ENCODE peak calls at places on chromosomes 2 and 18, in four cellular contexts. One of them, this sample, is unnamed.

GRCh38 chr18:51153659-51154371 is 43.7 kb downstream of the MEX3C start:
- DNase-seq in A549: no peak
- DNase-seq in gastrocnemius medialis: no peak
- DNase-seq in H7: peak
- DNase-seq in this sample: no peak

GRCh38 chr2:151357359-151357758 is at the start of gene TNFAIP6:
- DNase-seq in H7: no peak
- DNase-seq in A549: peak
- DNase-seq in gastrocnemius medialis: peak
- DNase-seq in this sample: no peak

GRCh38 chr18:29979884-29980283 is 1062.7 kb downstream of the DSC3 start:
- DNase-seq in gastrocnemius medialis: no peak
- DNase-seq in H7: no peak
- DNase-seq in A549: no peak
- DNase-seq in this sample: no peak

GRCh38 chr2:94622113-94622618 is 249.1 kb upstream of the TEKT4 start:
- DNase-seq in H7: peak
- DNase-seq in A549: no peak
- DNase-seq in gastrocnemius medialis: no peak
- DNase-seq in this sample: no peak

GRCh38 chr2:39121523-39122063 is 742 bp upstream of the SOS1 start:
- DNase-seq in H7: no peak
- DNase-seq in gastrocnemius medialis: no peak
- DNase-seq in A549: no peak
- DNase-seq in this sample: no peak

GRCh38 chr2:11996618-11997017 is 250.2 kb downstream of the LPIN1 start:
- DNase-seq in A549: no peak
- DNase-seq in gastrocnemius medialis: no peak
- DNase-seq in H7: no peak
- DNase-seq in this sample: no peak

GRCh38 chr2:149006883-149007543 is 31.5 kb upstream of the LYPD6B start:
- DNase-seq in A549: no peak
- DNase-seq in H7: peak
- DNase-seq in gastrocnemius medialis: no peak
- DNase-seq in this sample: no peak

GRCh38 chr2:232632904-232633412 is 446 bp upstream of the EFHD1 start:
- DNase-seq in A549: peak
- DNase-seq in H7: no peak
- DNase-seq in gastrocnemius medialis: peak
- DNase-seq in this sample: no peak

GRCh38 chr2:237900891-237901831 is 41.7 kb downstream of the RAMP1 start:
- DNase-seq in gastrocnemius medialis: no peak
- DNase-seq in H7: no peak
- DNase-seq in A549: no peak
- DNase-seq in this sample: no peak

GRCh38 chr2:33153008-33153407 is 206.3 kb downstream of the LTBP1 start:
- DNase-seq in H7: no peak
- DNase-seq in gastrocnemius medialis: no peak
- DNase-seq in A549: no peak
- DNase-seq in this sample: no peak

GRCh38 chr2:149125031-149125725 is 86.7 kb downstream of the LYPD6B start:
- DNase-seq in gastrocnemius medialis: no peak
- DNase-seq in A549: no peak
- DNase-seq in H7: no peak
- DNase-seq in this sample: no peak

GRCh38 chr2:206733341-206733740 is 15.1 kb upstream of the DYTN start:
- DNase-seq in gastrocnemius medialis: no peak
- DNase-seq in H7: no peak
- DNase-seq in A549: no peak
- DNase-seq in this sample: no peak

GRCh38 chr2:179265082-179265575 is 497 bp upstream of the SESTD1 start:
- DNase-seq in A549: no peak
- DNase-seq in gastrocnemius medialis: no peak
- DNase-seq in H7: no peak
- DNase-seq in this sample: no peak

GRCh38 chr2:119301413-119301812 is 65.2 kb downstream of the C2orf76 start:
- DNase-seq in H7: no peak
- DNase-seq in gastrocnemius medialis: no peak
- DNase-seq in A549: no peak
- DNase-seq in this sample: no peak

GRCh38 chr2:187390891-187391290 is 57.2 kb downstream of the CALCRL start:
- DNase-seq in gastrocnemius medialis: no peak
- DNase-seq in H7: no peak
- DNase-seq in A549: peak
- DNase-seq in this sample: no peak

GRCh38 chr2:62787381-62787780 is 81.9 kb downstream of the EHBP1 start:
- DNase-seq in A549: no peak
- DNase-seq in gastrocnemius medialis: no peak
- DNase-seq in H7: no peak
- DNase-seq in this sample: no peak

GRCh38 chr2:10561636-10562035 is 113.5 kb upstream of the ODC1 start:
- DNase-seq in A549: no peak
- DNase-seq in H7: no peak
- DNase-seq in gastrocnemius medialis: no peak
- DNase-seq in this sample: no peak

GRCh38 chr2:140383781-140384180 is 1603.6 kb upstream of the NXPH2 start:
- DNase-seq in H7: no peak
- DNase-seq in A549: no peak
- DNase-seq in gastrocnemius medialis: no peak
- DNase-seq in this sample: no peak

GRCh38 chr2:119178811-119179601 is 20.5 kb upstream of the C1QL2 start:
- DNase-seq in H7: no peak
- DNase-seq in A549: no peak
- DNase-seq in gastrocnemius medialis: no peak
- DNase-seq in this sample: no peak

GRCh38 chr2:239762742-239763269 is 262.3 kb downstream of the NDUFA10 start:
- DNase-seq in gastrocnemius medialis: peak
- DNase-seq in A549: no peak
- DNase-seq in H7: no peak
- DNase-seq in this sample: no peak

GRCh38 chr2:181319291-181319690 is 137.9 kb upstream of the ITGA4 start:
- DNase-seq in H7: no peak
- DNase-seq in gastrocnemius medialis: no peak
- DNase-seq in A549: no peak
- DNase-seq in this sample: no peak

GRCh38 chr2:60884795-60885194 is 3.4 kb downstream of the REL start:
- DNase-seq in A549: no peak
- DNase-seq in gastrocnemius medialis: no peak
- DNase-seq in H7: no peak
- DNase-seq in this sample: no peak

GRCh38 chr2:160207271-160207670 is 7.2 kb upstream of the ITGB6 start:
- DNase-seq in A549: no peak
- DNase-seq in H7: no peak
- DNase-seq in gastrocnemius medialis: no peak
- DNase-seq in this sample: no peak

GRCh38 chr2:237405605-237406004 is 8.4 kb downstream of the COL6A3 start:
- DNase-seq in gastrocnemius medialis: no peak
- DNase-seq in A549: no peak
- DNase-seq in H7: no peak
- DNase-seq in this sample: no peak

GRCh38 chr2:111952871-111953497 is 54.6 kb downstream of the MERTK start:
- DNase-seq in A549: no peak
- DNase-seq in gastrocnemius medialis: no peak
- DNase-seq in H7: no peak
- DNase-seq in this sample: no peak

GRCh38 chr2:64325852-64326577 is 127.9 kb upstream of the LGALSL start:
- DNase-seq in A549: no peak
- DNase-seq in gastrocnemius medialis: no peak
- DNase-seq in H7: no peak
- DNase-seq in this sample: peak

GRCh38 chr2:229752970-229753729 is 38.8 kb upstream of the DNER start:
- DNase-seq in A549: no peak
- DNase-seq in gastrocnemius medialis: no peak
- DNase-seq in H7: no peak
- DNase-seq in this sample: no peak

GRCh38 chr2:126863336-126864015 is 35.2 kb upstream of the TEX51 start:
- DNase-seq in H7: no peak
- DNase-seq in A549: no peak
- DNase-seq in gastrocnemius medialis: no peak
- DNase-seq in this sample: no peak

GRCh38 chr2:168156661-168157060 is 90.7 kb downstream of the STK39 start:
- DNase-seq in gastrocnemius medialis: no peak
- DNase-seq in H7: no peak
- DNase-seq in A549: no peak
- DNase-seq in this sample: no peak

GRCh38 chr18:73768043-73768442 is 379.6 kb downstream of the FBXO15 start:
- DNase-seq in gastrocnemius medialis: no peak
- DNase-seq in A549: no peak
- DNase-seq in H7: no peak
- DNase-seq in this sample: no peak

GRCh38 chr2:69663860-69664259 is 20.3 kb upstream of the AAK1 start:
- DNase-seq in gastrocnemius medialis: no peak
- DNase-seq in H7: no peak
- DNase-seq in A549: no peak
- DNase-seq in this sample: no peak

GRCh38 chr2:71736091-71736878 is 282.9 kb downstream of the DYSF start:
- DNase-seq in A549: no peak
- DNase-seq in gastrocnemius medialis: no peak
- DNase-seq in H7: no peak
- DNase-seq in this sample: no peak

GRCh38 chr2:225668606-225669266 is 269.2 kb downstream of the NYAP2 start:
- DNase-seq in gastrocnemius medialis: no peak
- DNase-seq in H7: peak
- DNase-seq in A549: peak
- DNase-seq in this sample: peak

GRCh38 chr2:43047187-43047780 is 179.1 kb downstream of the ZFP36L2 start:
- DNase-seq in H7: no peak
- DNase-seq in gastrocnemius medialis: no peak
- DNase-seq in A549: no peak
- DNase-seq in this sample: no peak

GRCh38 chr2:215796160-215796559 is 217.2 kb downstream of the MREG start:
- DNase-seq in A549: no peak
- DNase-seq in H7: no peak
- DNase-seq in gastrocnemius medialis: no peak
- DNase-seq in this sample: no peak

GRCh38 chr2:68837164-68837860 is 33.9 kb downstream of the BMP10 start:
- DNase-seq in A549: peak
- DNase-seq in H7: peak
- DNase-seq in gastrocnemius medialis: no peak
- DNase-seq in this sample: peak

GRCh38 chr2:88834866-88835265 is 143.4 kb downstream of the RPIA start:
- DNase-seq in A549: no peak
- DNase-seq in H7: no peak
- DNase-seq in gastrocnemius medialis: no peak
- DNase-seq in this sample: no peak

GRCh38 chr2:174965992-174966789 is 39.0 kb downstream of the CHN1 start:
- DNase-seq in A549: no peak
- DNase-seq in gastrocnemius medialis: no peak
- DNase-seq in H7: no peak
- DNase-seq in this sample: no peak

DNA sequence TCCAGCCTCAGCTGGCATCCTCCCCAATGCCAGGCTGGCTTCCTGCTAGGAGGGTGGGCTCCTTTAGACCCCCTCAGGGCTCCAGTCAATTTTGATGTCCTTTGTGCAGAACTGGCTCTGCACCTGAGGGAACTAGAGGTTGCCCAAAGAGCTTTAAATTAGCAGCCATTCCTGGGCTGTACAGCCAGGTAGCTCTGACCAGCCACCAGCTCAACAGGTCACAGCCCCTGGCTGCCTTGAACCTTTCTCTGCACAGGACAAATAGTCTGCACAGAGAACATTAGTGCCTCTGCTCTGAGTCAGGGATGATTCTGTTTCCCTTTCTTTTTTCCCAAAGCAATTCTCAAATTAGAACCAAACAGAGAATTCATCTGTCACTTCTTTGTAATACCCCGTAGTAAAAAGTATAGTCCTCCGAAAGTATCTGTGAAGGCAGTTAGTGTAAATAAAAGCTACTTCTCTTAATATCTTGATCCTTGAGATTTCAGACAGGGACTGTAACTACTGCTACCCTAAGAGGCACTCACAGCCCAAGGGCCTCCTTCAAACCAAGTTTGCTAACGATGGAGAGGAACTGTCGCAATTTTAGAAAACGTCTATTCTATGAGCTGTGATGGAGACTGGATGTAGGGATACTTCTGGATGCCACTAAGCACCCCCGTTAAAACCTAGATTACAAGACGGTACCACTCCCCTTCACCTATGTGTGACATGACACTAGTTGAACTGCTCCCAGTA is 3.0 kb downstream of the TTC32 start:
- DNase-seq in gastrocnemius medialis: no peak
- DNase-seq in H7: no peak
- DNase-seq in A549: no peak
- DNase-seq in this sample: no peak
- H3K4me3 ChIP-seq in gastrocnemius medialis: no peak
- H3K4me3 ChIP-seq in H7: no peak
- H3K4me3 ChIP-seq in A549: no peak
- H3K4me3 ChIP-seq in this sample: no peak

GRCh38 chr2:139369423-139370409 is 589.5 kb upstream of the NXPH2 start:
- DNase-seq in A549: no peak
- DNase-seq in H7: peak
- DNase-seq in gastrocnemius medialis: no peak
- DNase-seq in this sample: no peak
- H3K4me3 ChIP-seq in A549: no peak
- H3K4me3 ChIP-seq in H7: no peak
- H3K4me3 ChIP-seq in gastrocnemius medialis: no peak
- H3K4me3 ChIP-seq in this sample: no peak

GRCh38 chr18:11909597-11910026 is 1.5 kb upstream of the MPPE1 start:
- DNase-seq in A549: no peak
- DNase-seq in gastrocnemius medialis: no peak
- DNase-seq in H7: no peak
- DNase-seq in this sample: no peak
- H3K4me3 ChIP-seq in A549: peak
- H3K4me3 ChIP-seq in gastrocnemius medialis: peak
- H3K4me3 ChIP-seq in H7: no peak
- H3K4me3 ChIP-seq in this sample: peak

GRCh38 chr2:73946666-73947065 is 20.0 kb downstream of the DGUOK start:
- DNase-seq in A549: no peak
- DNase-seq in H7: no peak
- DNase-seq in gastrocnemius medialis: no peak
- DNase-seq in this sample: no peak
- H3K4me3 ChIP-seq in A549: no peak
- H3K4me3 ChIP-seq in H7: no peak
- H3K4me3 ChIP-seq in gastrocnemius medialis: no peak
- H3K4me3 ChIP-seq in this sample: no peak

GRCh38 chr2:217934321-217935131 is 68.3 kb downstream of the TNS1 start:
- DNase-seq in H7: no peak
- DNase-seq in A549: peak
- DNase-seq in gastrocnemius medialis: peak
- DNase-seq in this sample: no peak
- H3K4me3 ChIP-seq in H7: no peak
- H3K4me3 ChIP-seq in A549: no peak
- H3K4me3 ChIP-seq in gastrocnemius medialis: peak
- H3K4me3 ChIP-seq in this sample: no peak

DNA sequence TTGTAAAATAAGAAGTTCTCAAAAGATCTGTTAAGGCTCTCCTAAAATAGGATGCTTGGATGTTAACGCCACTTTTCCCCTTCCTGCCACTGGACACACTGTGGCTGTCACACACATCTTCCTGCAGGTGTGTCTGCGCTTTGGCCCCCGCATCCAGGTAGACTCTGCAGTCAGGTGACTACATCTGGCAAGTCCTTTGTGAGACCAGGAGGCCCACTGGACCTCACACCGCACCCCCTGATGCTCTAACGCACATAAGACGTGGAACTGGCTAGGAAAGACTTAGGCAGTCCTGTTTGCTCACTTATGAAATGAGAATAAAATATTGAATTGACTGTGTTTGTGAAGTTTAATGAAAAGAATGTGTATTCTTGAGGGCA is 67.6 kb upstream of the PXDN start:
- DNase-seq in gastrocnemius medialis: no peak
- DNase-seq in A549: no peak
- DNase-seq in H7: no peak
- DNase-seq in this sample: no peak
- H3K4me3 ChIP-seq in gastrocnemius medialis: no peak
- H3K4me3 ChIP-seq in A549: no peak
- H3K4me3 ChIP-seq in H7: no peak
- H3K4me3 ChIP-seq in this sample: peak

This sample was measured in WERI-Rb-1.